ENCODE peak calls at places on chromosome 21, in eight cellular contexts. T is IMR-90; Q is CD8-positive, alpha-beta memory T cell; G is cardiac fibroblast; L is left ventricle myocardium inferior; U is stomach; X is GM23338; O is aorta. F is an unnamed sample.

GRCh38 chr21:21045538-21045937 is 47.3 kb downstream of the NCAM2 start:
- DNase-seq in T (peak; percentile 22), Q (no peak), G (no peak), L (no peak), U (no peak), X (no peak), O (no peak), F (no peak)

GRCh38 chr21:38037416-38037815 is 121.2 kb upstream of the KCNJ6 start:
- DNase-seq in T (no peak), Q (no peak), G (peak; percentile 16), L (no peak), U (no peak), X (no peak), O (no peak), F (no peak)

GRCh38 chr21:33419538-33420123 is 16.4 kb downstream of the IFNGR2 start:
- DNase-seq in T (peak; percentile 76), Q (no peak), G (peak; percentile 81), L (no peak), U (peak; percentile 40), X (no peak), O (no peak), F (no peak)

GRCh38 chr21:38788275-38788911 is 17.3 kb upstream of the ETS2 start:
- DNase-seq in T (no peak), Q (no peak), G (peak; percentile 44), L (no peak), U (no peak), X (no peak), O (no peak), F (no peak)

GRCh38 chr21:34544032-34544496 is 32.1 kb upstream of the KCNE1 start:
- DNase-seq in T (peak; percentile 75), Q (peak; percentile 20), G (peak; percentile 87), L (peak; percentile 36), U (peak; percentile 88), X (peak; percentile 92), O (peak; percentile 64), F (peak; percentile 88)

GRCh38 chr21:28776251-28776650 is 216.4 kb downstream of the LTN1 start:
- DNase-seq in T (peak; percentile 96), Q (no peak), G (peak; percentile 59), L (no peak), U (no peak), X (no peak), O (no peak), F (no peak)

GRCh38 chr21:45142469-45142868 is 68.1 kb downstream of the ADARB1 start:
- DNase-seq in T (peak; percentile 84), Q (no peak), G (peak; percentile 70), L (no peak), U (no peak), X (no peak), O (peak; percentile 71), F (no peak)

GRCh38 chr21:33643658-33644311 is 1.5 kb downstream of the ITSN1 start:
- DNase-seq in T (no peak), Q (no peak), G (peak; percentile 23), L (no peak), U (no peak), X (peak; percentile 27), O (no peak), F (no peak)

GRCh38 chr21:44967082-44968047 is 27.5 kb downstream of the SLX9 start:
- DNase-seq in T (no peak), Q (no peak), G (no peak), L (no peak), U (no peak), X (no peak), O (no peak), F (no peak)

GRCh38 chr21:34061983-34062382 is 11.4 kb upstream of the MRPS6 start:
- DNase-seq in T (no peak), Q (no peak), G (no peak), L (no peak), U (no peak), X (peak; percentile 58), O (no peak), F (no peak)

GRCh38 chr21:46562964-46563607 is 41.8 kb downstream of the S100B start:
- DNase-seq in T (no peak), Q (no peak), G (no peak), L (no peak), U (no peak), X (no peak), O (no peak), F (no peak)

GRCh38 chr21:46561448-46562095 is 43.3 kb downstream of the S100B start:
- DNase-seq in T (no peak), Q (peak; percentile 25), G (no peak), L (no peak), U (no peak), X (no peak), O (no peak), F (no peak)

GRCh38 chr21:46559291-46559983 is 45.4 kb downstream of the S100B start:
- DNase-seq in T (no peak), Q (peak; percentile 73), G (no peak), L (no peak), U (peak; percentile 25), X (no peak), O (no peak), F (no peak)

GRCh38 chr21:46562472-46562871 is 42.4 kb downstream of the S100B start:
- DNase-seq in T (no peak), Q (no peak), G (no peak), L (no peak), U (no peak), X (no peak), O (no peak), F (peak; percentile 44)

GRCh38 chr21:46560568-46561447 is 44.1 kb downstream of the S100B start:
- DNase-seq in T (no peak), Q (no peak), G (no peak), L (no peak), U (peak; percentile 18), X (no peak), O (no peak), F (no peak)
- H3K4me3 ChIP-seq in T (no peak overlapping the region), Q (no peak overlapping the region), G (no peak overlapping the region), L (no peak overlapping the region), U (no peak overlapping the region), X (no peak overlapping the region), O (no peak overlapping the region), F (no peak overlapping the region)

DNA sequence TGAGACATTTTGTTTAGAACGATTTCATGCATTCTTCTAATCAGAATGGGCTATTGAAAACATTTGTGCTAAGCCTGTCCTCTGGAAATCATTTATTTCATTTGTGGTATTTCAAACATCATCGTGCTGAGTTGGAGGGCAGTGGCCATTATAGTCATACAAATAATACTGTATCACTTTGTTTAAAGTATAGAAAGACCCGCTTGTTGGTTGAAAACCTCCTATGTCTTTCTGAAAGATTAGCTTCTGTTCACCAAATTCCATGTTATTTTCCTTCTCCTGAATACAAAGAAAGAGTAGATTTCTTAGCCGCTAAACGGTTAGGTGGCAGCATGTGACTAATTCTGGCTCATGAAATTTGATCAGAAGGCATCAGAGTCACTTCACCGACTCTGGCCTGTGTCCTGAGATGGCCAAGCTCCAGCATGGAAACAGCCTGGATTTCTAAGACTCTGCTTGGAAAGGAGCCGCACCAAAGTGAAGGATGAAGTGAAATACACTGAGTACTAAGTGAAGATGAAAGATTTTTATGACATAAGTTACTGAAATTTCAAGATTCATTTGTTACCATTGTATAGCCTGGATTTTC is 355.1 kb downstream of the USP25 start:
- DNase-seq in T (peak; percentile 70), Q (no peak), G (peak; percentile 44), L (peak; percentile 46), U (no peak), X (no peak), O (peak; percentile 62), F (no peak)
- H3K4me3 ChIP-seq in T (no peak overlapping the region), Q (no peak overlapping the region), G (no peak overlapping the region), L (no peak overlapping the region), U (no peak overlapping the region), X (no peak overlapping the region), O (no peak overlapping the region), F (no peak overlapping the region)

GRCh38 chr21:27582946-27583270 is 616.0 kb upstream of the ADAMTS5 start:
- DNase-seq in T (no peak), Q (no peak), G (no peak), L (no peak), U (no peak), X (no peak), O (no peak), F (no peak)

GRCh38 chr21:27590271-27590670 is 623.4 kb upstream of the ADAMTS5 start:
- DNase-seq in T (no peak), Q (no peak), G (peak; percentile 83), L (peak; percentile 31), U (no peak), X (peak; percentile 21), O (peak; percentile 56), F (no peak)

GRCh38 chr21:27586326-27586725 is 619.4 kb upstream of the ADAMTS5 start:
- DNase-seq in T (no peak), Q (no peak), G (no peak), L (no peak), U (no peak), X (no peak), O (no peak), F (no peak)

GRCh38 chr21:27584266-27584665 is 617.4 kb upstream of the ADAMTS5 start:
- DNase-seq in T (no peak), Q (no peak), G (no peak), L (no peak), U (no peak), X (no peak), O (no peak), F (no peak)

GRCh38 chr21:27586986-27587385 is 620.1 kb upstream of the ADAMTS5 start:
- DNase-seq in T (no peak), Q (no peak), G (no peak), L (no peak), U (no peak), X (no peak), O (no peak), F (no peak)
- H3K4me3 ChIP-seq in T (no peak overlapping the region), Q (no peak overlapping the region), G (no peak overlapping the region), L (no peak overlapping the region), U (no peak overlapping the region), X (no peak overlapping the region), O (no peak overlapping the region), F (no peak overlapping the region)

GRCh38 chr21:46284077-46284644 is 1.2 kb downstream of the MCM3AP start:
- DNase-seq in T (no peak), Q (no peak), G (no peak), L (no peak), U (no peak), X (no peak), O (no peak), F (no peak)
- H3K4me3 ChIP-seq in T (no peak overlapping the region), Q (no peak overlapping the region), G (no peak overlapping the region), L (peak overlapping the region; percentile 84), U (no peak overlapping the region), X (peak overlapping the region; percentile 83), O (no peak overlapping the region), F (peak overlapping the region; percentile 96)

F was measured in pancreas.